ENCODE peak calls at places on chromosomes 6 and 20, in ten cellular contexts. One of them, this sample, is unnamed.

GRCh38 chr6:158205220-158205944 is 37.2 kb downstream of the GTF2H5 start:
- DNase-seq in heart left ventricle: no peak
- DNase-seq in breast epithelium: no peak
- DNase-seq in ovary: no peak
- DNase-seq in IMR-90: no peak
- DNase-seq in Peyer's patch: no peak
- DNase-seq in A549: no peak
- DNase-seq in uterus: no peak
- DNase-seq in transverse colon: no peak
- DNase-seq in esophagus squamous epithelium: no peak
- DNase-seq in this sample: no peak

GRCh38 chr20:23132293-23132929 is 46.3 kb upstream of the CD93 start:
- DNase-seq in heart left ventricle: no peak
- DNase-seq in breast epithelium: no peak
- DNase-seq in ovary: no peak
- DNase-seq in IMR-90: no peak
- DNase-seq in Peyer's patch: no peak
- DNase-seq in A549: no peak
- DNase-seq in uterus: no peak
- DNase-seq in transverse colon: no peak
- DNase-seq in esophagus squamous epithelium: no peak
- DNase-seq in this sample: no peak

GRCh38 chr6:12066297-12066696 is 54.2 kb downstream of the HIVEP1 start:
- DNase-seq in heart left ventricle: no peak
- DNase-seq in breast epithelium: no peak
- DNase-seq in ovary: no peak
- DNase-seq in IMR-90: peak
- DNase-seq in Peyer's patch: no peak
- DNase-seq in A549: no peak
- DNase-seq in uterus: no peak
- DNase-seq in transverse colon: no peak
- DNase-seq in esophagus squamous epithelium: no peak
- DNase-seq in this sample: no peak

GRCh38 chr20:21117521-21117920 is 8.4 kb upstream of the KIZ start:
- DNase-seq in heart left ventricle: no peak
- DNase-seq in breast epithelium: no peak
- DNase-seq in ovary: no peak
- DNase-seq in IMR-90: no peak
- DNase-seq in Peyer's patch: no peak
- DNase-seq in A549: no peak
- DNase-seq in uterus: no peak
- DNase-seq in transverse colon: no peak
- DNase-seq in esophagus squamous epithelium: no peak
- DNase-seq in this sample: no peak

GRCh38 chr20:53785320-53785719 is 191.7 kb upstream of the ZNF217 start:
- DNase-seq in heart left ventricle: no peak
- DNase-seq in breast epithelium: no peak
- DNase-seq in ovary: no peak
- DNase-seq in IMR-90: no peak
- DNase-seq in Peyer's patch: no peak
- DNase-seq in A549: no peak
- DNase-seq in uterus: no peak
- DNase-seq in transverse colon: no peak
- DNase-seq in esophagus squamous epithelium: no peak
- DNase-seq in this sample: no peak

GRCh38 chr6:139522471-139523220 is 148.2 kb upstream of the CITED2 start:
- DNase-seq in heart left ventricle: no peak
- DNase-seq in breast epithelium: no peak
- DNase-seq in ovary: no peak
- DNase-seq in IMR-90: no peak
- DNase-seq in Peyer's patch: no peak
- DNase-seq in A549: no peak
- DNase-seq in uterus: no peak
- DNase-seq in transverse colon: no peak
- DNase-seq in esophagus squamous epithelium: no peak
- DNase-seq in this sample: no peak

GRCh38 chr20:7003598-7003997 is 236.1 kb downstream of the BMP2 start:
- DNase-seq in heart left ventricle: no peak
- DNase-seq in breast epithelium: no peak
- DNase-seq in ovary: no peak
- DNase-seq in IMR-90: no peak
- DNase-seq in Peyer's patch: no peak
- DNase-seq in A549: no peak
- DNase-seq in uterus: no peak
- DNase-seq in transverse colon: no peak
- DNase-seq in esophagus squamous epithelium: no peak
- DNase-seq in this sample: no peak

GRCh38 chr6:31769684-31770371 is 7.3 kb downstream of the VWA7 start:
- DNase-seq in heart left ventricle: peak
- DNase-seq in breast epithelium: peak
- DNase-seq in ovary: no peak
- DNase-seq in IMR-90: peak
- DNase-seq in Peyer's patch: peak
- DNase-seq in A549: peak
- DNase-seq in uterus: no peak
- DNase-seq in transverse colon: peak
- DNase-seq in esophagus squamous epithelium: no peak
- DNase-seq in this sample: peak

GRCh38 chr6:111819458-111819857 is 53.8 kb downstream of the FYN start:
- DNase-seq in heart left ventricle: no peak
- DNase-seq in breast epithelium: no peak
- DNase-seq in ovary: no peak
- DNase-seq in IMR-90: no peak
- DNase-seq in Peyer's patch: no peak
- DNase-seq in A549: no peak
- DNase-seq in uterus: no peak
- DNase-seq in transverse colon: no peak
- DNase-seq in esophagus squamous epithelium: no peak
- DNase-seq in this sample: no peak

GRCh38 chr20:63738687-63739128 is 868 bp upstream of the SLC2A4RG start:
- DNase-seq in heart left ventricle: peak
- DNase-seq in breast epithelium: no peak
- DNase-seq in ovary: peak
- DNase-seq in IMR-90: no peak
- DNase-seq in Peyer's patch: peak
- DNase-seq in A549: no peak
- DNase-seq in uterus: peak
- DNase-seq in transverse colon: peak
- DNase-seq in esophagus squamous epithelium: no peak
- DNase-seq in this sample: peak

GRCh38 chr6:79048611-79049010 is 29.4 kb downstream of the PHIP start:
- DNase-seq in heart left ventricle: no peak
- DNase-seq in breast epithelium: no peak
- DNase-seq in ovary: no peak
- DNase-seq in IMR-90: peak
- DNase-seq in Peyer's patch: no peak
- DNase-seq in A549: peak
- DNase-seq in uterus: no peak
- DNase-seq in transverse colon: no peak
- DNase-seq in esophagus squamous epithelium: no peak
- DNase-seq in this sample: no peak

GRCh38 chr20:25173886-25174308 is 21.6 kb upstream of the ENTPD6 start:
- DNase-seq in heart left ventricle: no peak
- DNase-seq in breast epithelium: no peak
- DNase-seq in ovary: no peak
- DNase-seq in IMR-90: no peak
- DNase-seq in Peyer's patch: no peak
- DNase-seq in A549: no peak
- DNase-seq in uterus: no peak
- DNase-seq in transverse colon: no peak
- DNase-seq in esophagus squamous epithelium: no peak
- DNase-seq in this sample: no peak

GRCh38 chr6:15994814-15995459 is 133.9 kb upstream of the MYLIP start:
- DNase-seq in heart left ventricle: no peak
- DNase-seq in breast epithelium: no peak
- DNase-seq in ovary: no peak
- DNase-seq in IMR-90: no peak
- DNase-seq in Peyer's patch: no peak
- DNase-seq in A549: no peak
- DNase-seq in uterus: no peak
- DNase-seq in transverse colon: no peak
- DNase-seq in esophagus squamous epithelium: no peak
- DNase-seq in this sample: no peak

GRCh38 chr6:136290406-136291010 is 862 bp upstream of the BCLAF1 start:
- DNase-seq in heart left ventricle: peak
- DNase-seq in breast epithelium: peak
- DNase-seq in ovary: peak
- DNase-seq in IMR-90: peak
- DNase-seq in Peyer's patch: peak
- DNase-seq in A549: peak
- DNase-seq in uterus: peak
- DNase-seq in transverse colon: peak
- DNase-seq in esophagus squamous epithelium: peak
- DNase-seq in this sample: peak
- TF ChIP-seq CTCF in heart left ventricle: no peak
- TF ChIP-seq CTCF in breast epithelium: no peak
- TF ChIP-seq CTCF in ovary: no peak
- TF ChIP-seq CTCF in IMR-90: no peak
- TF ChIP-seq CTCF in Peyer's patch: no peak
- TF ChIP-seq CTCF in A549: no peak
- TF ChIP-seq CTCF in uterus: no peak
- TF ChIP-seq CTCF in transverse colon: no peak
- TF ChIP-seq CTCF in esophagus squamous epithelium: no peak
- TF ChIP-seq CTCF in this sample: no peak

GRCh38 chr20:57392130-57392445 is 892 bp downstream of the RBM38 start:
- DNase-seq in heart left ventricle: no peak
- DNase-seq in breast epithelium: no peak
- DNase-seq in ovary: peak
- DNase-seq in IMR-90: no peak
- DNase-seq in Peyer's patch: no peak
- DNase-seq in A549: peak
- DNase-seq in uterus: no peak
- DNase-seq in transverse colon: no peak
- DNase-seq in esophagus squamous epithelium: no peak
- DNase-seq in this sample: no peak

GRCh38 chr20:57389695-57390603 is 1.2 kb upstream of the RBM38 start:
- DNase-seq in heart left ventricle: peak
- DNase-seq in breast epithelium: no peak
- DNase-seq in ovary: peak
- DNase-seq in IMR-90: no peak
- DNase-seq in Peyer's patch: peak
- DNase-seq in A549: no peak
- DNase-seq in uterus: no peak
- DNase-seq in transverse colon: peak
- DNase-seq in esophagus squamous epithelium: no peak
- DNase-seq in this sample: no peak

GRCh38 chr20:57392512-57393271 is 1.5 kb downstream of the RBM38 start:
- DNase-seq in heart left ventricle: peak
- DNase-seq in breast epithelium: peak
- DNase-seq in ovary: peak
- DNase-seq in IMR-90: no peak
- DNase-seq in Peyer's patch: peak
- DNase-seq in A549: no peak
- DNase-seq in uterus: no peak
- DNase-seq in transverse colon: peak
- DNase-seq in esophagus squamous epithelium: no peak
- DNase-seq in this sample: no peak

GRCh38 chr20:57390604-57391438 is at the start of gene RBM38:
- DNase-seq in heart left ventricle: peak
- DNase-seq in breast epithelium: no peak
- DNase-seq in ovary: peak
- DNase-seq in IMR-90: peak
- DNase-seq in Peyer's patch: peak
- DNase-seq in A549: peak
- DNase-seq in uterus: peak
- DNase-seq in transverse colon: peak
- DNase-seq in esophagus squamous epithelium: no peak
- DNase-seq in this sample: peak

GRCh38 chr20:57391439-57392129 is 388 bp downstream of the RBM38 start:
- DNase-seq in heart left ventricle: peak
- DNase-seq in breast epithelium: no peak
- DNase-seq in ovary: peak
- DNase-seq in IMR-90: no peak
- DNase-seq in Peyer's patch: no peak
- DNase-seq in A549: no peak
- DNase-seq in uterus: no peak
- DNase-seq in transverse colon: peak
- DNase-seq in esophagus squamous epithelium: no peak
- DNase-seq in this sample: no peak
- TF ChIP-seq POLR2A in heart left ventricle: no peak
- TF ChIP-seq POLR2A in breast epithelium: no peak
- TF ChIP-seq POLR2A in ovary: no peak
- TF ChIP-seq POLR2A in IMR-90: no peak
- TF ChIP-seq POLR2A in Peyer's patch: no peak
- TF ChIP-seq POLR2A in A549: peak
- TF ChIP-seq POLR2A in uterus: no peak
- TF ChIP-seq POLR2A in transverse colon: peak
- TF ChIP-seq POLR2A in esophagus squamous epithelium: no peak
- TF ChIP-seq POLR2A in this sample: no peak

DNA sequence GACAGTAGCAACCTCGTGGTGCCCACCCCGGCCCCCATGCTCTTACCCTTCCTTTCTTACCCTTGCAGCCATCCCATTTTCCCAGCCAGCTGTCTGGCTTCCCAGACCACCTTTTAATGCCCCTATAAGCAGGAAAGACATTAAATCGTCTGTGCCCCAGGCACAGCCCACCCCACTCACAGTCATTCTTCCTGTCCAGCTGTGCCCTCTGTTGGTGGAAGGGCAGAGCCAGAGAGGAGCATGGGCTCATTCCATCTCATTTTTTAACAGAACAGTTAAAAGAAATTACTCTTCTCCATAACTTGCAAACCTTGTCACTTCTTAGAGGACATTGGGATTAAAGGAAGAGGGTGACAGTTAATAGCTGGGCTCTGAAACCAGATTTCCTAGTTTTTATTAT is 240.5 kb downstream of the NRN1 start:
- DNase-seq in heart left ventricle: no peak
- DNase-seq in breast epithelium: no peak
- DNase-seq in ovary: no peak
- DNase-seq in IMR-90: no peak
- DNase-seq in Peyer's patch: no peak
- DNase-seq in A549: no peak
- DNase-seq in uterus: no peak
- DNase-seq in transverse colon: no peak
- DNase-seq in esophagus squamous epithelium: no peak
- DNase-seq in this sample: peak
- TF ChIP-seq CTCF in heart left ventricle: no peak
- TF ChIP-seq CTCF in breast epithelium: no peak
- TF ChIP-seq CTCF in ovary: no peak
- TF ChIP-seq CTCF in IMR-90: peak
- TF ChIP-seq CTCF in Peyer's patch: no peak
- TF ChIP-seq CTCF in A549: no peak
- TF ChIP-seq CTCF in uterus: no peak
- TF ChIP-seq CTCF in transverse colon: no peak
- TF ChIP-seq CTCF in esophagus squamous epithelium: no peak
- TF ChIP-seq CTCF in this sample: no peak

DNA sequence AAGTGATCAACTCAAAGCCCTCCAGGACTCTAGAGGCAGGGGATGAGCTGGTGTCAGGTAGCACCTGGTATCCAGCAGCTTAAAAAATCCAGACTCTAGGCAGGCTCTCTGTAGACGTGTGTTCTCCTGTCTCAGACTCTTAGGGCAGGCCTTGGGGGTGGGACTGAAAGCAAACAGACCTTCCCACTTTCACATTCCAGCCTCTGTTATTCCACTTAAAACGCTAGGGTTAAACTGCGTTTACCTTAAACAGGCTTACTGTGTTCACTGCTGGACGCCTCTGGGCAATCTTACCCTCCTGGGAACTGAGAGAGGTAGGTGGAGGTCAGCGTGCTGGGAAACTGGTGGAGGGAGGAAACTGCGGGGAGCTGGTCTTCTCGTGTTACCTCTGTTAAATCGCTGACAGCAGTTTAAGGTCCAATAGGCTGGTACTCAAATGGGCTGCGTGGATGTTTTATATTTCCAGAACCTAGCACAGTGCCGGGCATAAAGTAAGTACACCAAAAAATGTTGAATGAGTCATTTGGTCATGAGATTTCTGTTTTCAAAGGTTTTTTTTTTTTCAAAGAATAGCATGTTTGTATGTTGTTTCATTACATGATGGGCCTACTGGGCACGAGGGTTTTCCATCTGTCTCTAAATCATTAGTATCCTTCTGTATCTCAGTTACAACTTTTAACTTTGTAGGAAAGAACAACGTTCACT is at the start of gene GCNT2:
- DNase-seq in heart left ventricle: no peak
- DNase-seq in breast epithelium: peak
- DNase-seq in ovary: no peak
- DNase-seq in IMR-90: peak
- DNase-seq in Peyer's patch: no peak
- DNase-seq in A549: peak
- DNase-seq in uterus: no peak
- DNase-seq in transverse colon: peak
- DNase-seq in esophagus squamous epithelium: no peak
- DNase-seq in this sample: no peak
- TF ChIP-seq POLR2A in heart left ventricle: no peak
- TF ChIP-seq POLR2A in breast epithelium: no peak
- TF ChIP-seq POLR2A in ovary: no peak
- TF ChIP-seq POLR2A in IMR-90: no peak
- TF ChIP-seq POLR2A in Peyer's patch: no peak
- TF ChIP-seq POLR2A in A549: peak
- TF ChIP-seq POLR2A in uterus: no peak
- TF ChIP-seq POLR2A in transverse colon: no peak
- TF ChIP-seq POLR2A in esophagus squamous epithelium: peak
- TF ChIP-seq POLR2A in this sample: no peak